ENCODE peak calls at places on chromosomes 16 and 17, in seven cellular contexts. K, Q, X, L, G, C and S are unnamed samples.
A peak's percentile ranks its signal among the peaks of the same experiment; 100 is the strongest.

GRCh38 chr16:88430524-88431446 is 22.3 kb upstream of the ZFPM1 start:
- DNase-seq in K (no peak), Q (no peak), X (no peak), L (no peak), G (no peak), C (no peak), S (no peak)

GRCh38 chr16:19771796-19772195 is 53.7 kb downstream of the IQCK start:
- DNase-seq in K (no peak), Q (no peak), X (peak; percentile 94), L (no peak), G (no peak), C (no peak), S (no peak)

GRCh38 chr17:83194761-83195329 is 115.4 kb downstream of the METRNL start:
- DNase-seq in K (peak; percentile 63), Q (no peak), X (no peak), L (no peak), G (no peak), C (no peak), S (peak; percentile 21)

GRCh38 chr16:66408181-66409048 is 18.7 kb upstream of the BEAN1 start:
- DNase-seq in K (no peak), Q (no peak), X (no peak), L (no peak), G (peak; percentile 51), C (no peak), S (no peak)

GRCh38 chr16:10256855-10257641 is 74.8 kb upstream of the GRIN2A start:
- DNase-seq in K (no peak), Q (no peak), X (peak; percentile 13), L (peak; percentile 19), G (peak; percentile 13), C (no peak), S (no peak)

GRCh38 chr17:30340957-30341356 is 7.1 kb upstream of the TMIGD1 start:
- DNase-seq in K (no peak), Q (no peak), X (no peak), L (no peak), G (peak; percentile 23), C (no peak), S (no peak)

GRCh38 chr17:31405941-31406371 is 14.5 kb downstream of the RAB11FIP4 start:
- DNase-seq in K (no peak), Q (no peak), X (no peak), L (no peak), G (no peak), C (no peak), S (no peak)

GRCh38 chr16:67278773-67279295 is 498 bp upstream of the PLEKHG4 start:
- DNase-seq in K (no peak), Q (no peak), X (no peak), L (no peak), G (no peak), C (no peak), S (no peak)

GRCh38 chr16:70804153-70804728 is 3.3 kb upstream of the VAC14 start:
- DNase-seq in K (no peak), Q (no peak), X (no peak), L (no peak), G (peak; percentile 29), C (no peak), S (no peak)

GRCh38 chr17:35169964-35170363 is 22.3 kb downstream of the UNC45B start:
- DNase-seq in K (no peak), Q (no peak), X (no peak), L (no peak), G (no peak), C (no peak), S (no peak)

GRCh38 chr16:79089735-79090284 is 510.7 kb downstream of the MAF start:
- DNase-seq in K (no peak), Q (no peak), X (no peak), L (peak; percentile 59), G (no peak), C (no peak), S (no peak)

GRCh38 chr16:50697881-50698767 is 4.7 kb downstream of the NOD2 start:
- DNase-seq in K (no peak), Q (no peak), X (no peak), L (peak; percentile 61), G (peak; percentile 18), C (no peak), S (no peak)

GRCh38 chr17:40095944-40096791 is 4.2 kb downstream of the NR1D1 start:
- DNase-seq in K (peak; percentile 90), Q (no peak), X (no peak), L (peak; percentile 79), G (no peak), C (no peak), S (no peak)

GRCh38 chr17:44267165-44267455 is 825 bp downstream of the SLC4A1 start:
- DNase-seq in K (no peak), Q (no peak), X (no peak), L (no peak), G (no peak), C (no peak), S (no peak)

GRCh38 chr16:2955438-2955778 is 8.7 kb upstream of the KREMEN2 start:
- DNase-seq in K (no peak), Q (no peak), X (no peak), L (no peak), G (no peak), C (no peak), S (no peak)

GRCh38 chr17:59165933-59166342 is 10.4 kb downstream of the PRR11 start:
- DNase-seq in K (no peak), Q (no peak), X (no peak), L (peak; percentile 19), G (peak; percentile 58), C (no peak), S (no peak)

GRCh38 chr16:10678655-10679054 is 16.1 kb downstream of the TEKT5 start:
- DNase-seq in K (no peak), Q (no peak), X (peak; percentile 89), L (no peak), G (no peak), C (no peak), S (no peak)

GRCh38 chr17:49610883-49611584 is 35.4 kb downstream of the NXPH3 start:
- DNase-seq in K (no peak), Q (no peak), X (no peak), L (no peak), G (no peak), C (no peak), S (no peak)

GRCh38 chr16:51048544-51048943 is 102.5 kb downstream of the SALL1 start:
- DNase-seq in K (no peak), Q (no peak), X (no peak), L (no peak), G (no peak), C (no peak), S (no peak)